ENCODE peak calls at places on chromosomes 6 and 20, in five cellular contexts. S, P, B, D and E are unnamed samples.
A peak's percentile ranks its signal among the peaks of the same experiment; 100 is the strongest.

GRCh38 chr20:43748274-43748673 is 21.5 kb upstream of the GTSF1L start:
- DNase-seq in S (no peak), P (no peak), B (peak; percentile 40), D (no peak), E (no peak)

GRCh38 chr6:168035661-168036616 is 38.5 kb downstream of the KIF25 start:
- DNase-seq in S (no peak), P (no peak), B (peak; percentile 85), D (no peak), E (no peak)

GRCh38 chr20:63957690-63958441 is 1.6 kb upstream of the UCKL1 start:
- DNase-seq in S (no peak), P (peak; percentile 52), B (peak; percentile 23), D (peak; percentile 38), E (no peak)

GRCh38 chr6:1117530-1118286 is 194.2 kb upstream of the FOXQ1 start:
- DNase-seq in S (no peak), P (no peak), B (no peak), D (no peak), E (no peak)

GRCh38 chr6:105851181-105851580 is 235.0 kb upstream of the PRDM1 start:
- DNase-seq in S (no peak), P (no peak), B (peak; percentile 51), D (no peak), E (no peak)

GRCh38 chr6:99612551-99613397 is 6.1 kb downstream of the PRDM13 start:
- DNase-seq in S (no peak), P (no peak), B (no peak), D (no peak), E (no peak)

GRCh38 chr6:169807699-169808607 is 56.5 kb downstream of the ERMARD start:
- DNase-seq in S (no peak), P (no peak), B (no peak), D (no peak), E (no peak)

GRCh38 chr20:35387334-35387733 is 24.4 kb downstream of the UQCC1 start:
- DNase-seq in S (no peak), P (no peak), B (peak; percentile 63), D (no peak), E (no peak)

GRCh38 chr6:13355969-13356368 is 27.6 kb upstream of the TBC1D7 start:
- DNase-seq in S (no peak), P (no peak), B (peak; percentile 14), D (no peak), E (no peak)

GRCh38 chr6:13116155-13116554 is 212.2 kb downstream of the TBC1D7 start:
- DNase-seq in S (no peak), P (no peak), B (no peak), D (no peak), E (no peak)

GRCh38 chr20:2401527-2401926 is 20.8 kb downstream of the TGM6 start:
- DNase-seq in S (no peak), P (no peak), B (no peak), D (no peak), E (no peak)

DNA sequence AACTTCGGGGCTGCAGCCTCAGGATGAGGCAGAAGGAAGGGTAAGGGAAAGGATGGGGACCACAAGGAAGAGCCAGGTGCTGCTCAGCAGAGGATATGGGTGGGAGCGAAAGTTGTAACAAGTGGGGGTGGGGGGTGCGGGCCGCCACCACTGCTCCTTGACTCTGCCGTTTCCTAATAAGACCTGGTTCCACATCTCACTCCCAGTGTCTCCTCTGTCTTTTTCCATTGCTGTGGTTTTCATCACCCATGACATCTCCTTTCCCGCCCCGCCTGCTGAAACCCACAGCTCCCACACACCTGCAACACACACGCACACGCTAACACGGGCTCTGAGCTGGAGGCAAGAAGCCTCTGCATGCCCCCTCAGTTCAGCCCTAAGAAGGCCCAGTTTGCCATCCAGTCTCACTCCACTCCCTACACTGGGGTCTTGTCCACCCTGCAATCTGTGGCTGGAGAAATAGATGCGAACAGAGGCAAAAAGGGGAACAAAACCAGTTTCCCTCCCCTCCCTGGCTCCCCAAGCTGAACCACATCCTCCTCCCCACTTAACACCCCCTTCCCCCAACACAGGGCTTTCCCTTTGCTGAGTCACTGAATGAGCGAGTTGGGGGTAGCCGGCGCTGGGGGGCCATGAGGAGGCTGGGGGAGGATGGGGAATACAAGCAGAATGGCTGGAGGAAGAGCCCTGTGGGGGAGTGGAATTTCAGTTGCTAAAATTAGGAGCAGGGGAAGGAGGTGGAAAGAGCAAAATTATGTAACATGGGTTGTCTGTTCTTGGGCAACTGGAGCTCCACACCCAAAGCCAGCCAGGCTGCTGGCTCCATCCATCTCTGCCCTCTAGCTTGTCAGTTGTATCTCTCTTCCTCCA is 11.5 kb downstream of the NFKBIL1 start:
- DNase-seq in S (no peak), P (peak; percentile 43), B (no peak), D (no peak), E (no peak)
- TF ChIP-seq POLR2A in S (no peak), P (no peak), B (no peak), D (no peak), E (no peak)

GRCh38 chr20:47334022-47334551 is 22.4 kb downstream of the ZMYND8 start:
- DNase-seq in S (no peak), P (peak; percentile 35), B (peak; percentile 96), D (no peak), E (peak; percentile 60)

GRCh38 chr20:47337413-47337812 is 19.1 kb downstream of the ZMYND8 start:
- DNase-seq in S (no peak), P (no peak), B (no peak), D (no peak), E (no peak)

GRCh38 chr20:47335251-47336012 is 21.1 kb downstream of the ZMYND8 start:
- DNase-seq in S (no peak), P (no peak), B (no peak), D (no peak), E (no peak)

GRCh38 chr20:47338131-47338628 is 18.3 kb downstream of the ZMYND8 start:
- DNase-seq in S (no peak), P (peak; percentile 45), B (no peak), D (peak; percentile 56), E (no peak)

DNA sequence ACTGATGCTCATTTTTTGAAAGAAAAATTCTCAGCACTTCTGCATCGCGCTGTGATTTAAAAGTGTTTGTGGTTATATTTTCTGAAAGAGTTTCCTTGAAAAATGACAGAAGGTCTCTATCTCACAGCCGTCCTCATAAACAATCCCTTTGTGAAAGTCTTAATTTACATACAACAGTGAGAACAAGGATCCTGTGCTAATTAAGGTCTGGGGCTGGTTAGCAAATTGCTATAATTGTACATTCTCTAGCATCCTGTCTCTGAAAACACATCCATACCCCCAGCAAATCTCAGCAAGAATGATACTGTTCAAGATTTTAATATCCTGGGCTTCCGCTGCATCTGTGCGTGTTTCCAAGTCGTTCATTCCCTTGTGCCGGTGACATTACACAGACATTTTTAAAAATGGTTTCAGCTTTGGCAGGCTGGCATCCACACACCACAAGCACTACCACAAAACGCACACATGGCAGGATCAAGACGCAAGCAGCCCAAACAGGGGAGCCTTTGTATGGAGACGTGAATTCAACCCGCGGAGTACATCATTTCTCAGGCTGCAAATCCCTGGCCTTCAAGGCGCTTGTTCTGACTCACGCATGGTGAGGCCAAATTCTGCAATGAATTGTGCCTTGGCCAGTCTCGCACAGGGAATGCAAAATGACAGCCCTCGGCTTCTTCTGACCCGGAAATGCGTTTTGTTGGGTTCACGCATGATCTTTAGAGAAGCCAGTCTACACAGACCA is 20.3 kb downstream of the ZMYND8 start:
- DNase-seq in S (no peak), P (peak; percentile 8), B (peak; percentile 87), D (peak; percentile 82), E (no peak)
- TF ChIP-seq POLR2A in S (no peak), P (no peak), B (no peak), D (no peak), E (no peak)

GRCh38 chr6:11607381-11607780 is 69.8 kb downstream of the TMEM170B start:
- DNase-seq in S (peak; percentile 32), P (no peak), B (peak; percentile 31), D (no peak), E (no peak)
- TF ChIP-seq POLR2A in S (no peak), P (no peak), B (no peak), D (no peak), E (no peak)

DNA sequence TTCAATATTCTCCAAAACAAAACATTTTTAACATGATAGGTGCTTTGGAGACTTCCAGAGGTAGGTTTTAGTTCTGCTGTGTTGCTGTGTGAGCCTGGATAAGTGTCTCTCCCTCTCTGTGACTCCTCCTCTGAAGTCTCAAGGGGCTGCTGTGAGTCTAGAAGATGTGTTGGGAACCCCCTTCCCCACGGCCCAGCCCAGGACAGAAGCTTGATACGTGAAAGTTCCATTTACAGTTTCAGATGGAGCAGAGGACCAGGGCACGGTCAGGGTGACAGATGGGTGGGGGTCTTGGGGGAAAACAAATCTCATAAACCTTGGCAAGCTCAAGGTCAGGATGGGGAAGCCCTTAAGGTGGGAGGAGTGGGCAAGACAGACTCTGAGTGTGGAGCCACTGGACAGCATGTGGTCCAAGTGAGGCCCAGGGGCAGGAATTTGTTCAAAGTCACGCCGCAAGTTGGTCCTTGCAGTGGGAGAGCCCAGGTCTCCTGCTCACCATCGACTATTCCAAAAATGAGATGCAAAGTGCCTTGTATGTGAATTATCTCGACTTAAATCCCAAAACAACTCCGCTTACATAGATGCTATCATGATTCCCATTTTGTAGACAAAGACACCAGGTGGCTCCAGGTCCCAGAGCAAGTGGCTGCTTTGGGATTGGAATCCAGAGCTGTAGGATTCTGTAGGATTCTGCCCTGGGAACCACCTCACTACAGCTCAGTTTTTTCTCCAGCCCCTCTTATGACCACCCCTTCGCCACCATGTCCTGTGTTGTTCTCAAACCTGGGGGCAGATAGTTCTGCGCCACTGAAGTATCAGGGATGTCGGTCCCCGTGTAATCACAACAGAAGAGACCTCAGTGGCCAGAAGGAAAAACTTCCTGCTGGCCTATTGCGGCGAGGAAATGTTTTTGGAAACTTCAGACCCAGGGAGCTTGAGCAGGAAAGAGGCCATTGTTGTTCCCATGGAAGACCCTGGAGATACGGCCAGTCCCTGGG is 1.9 kb downstream of the TGM2 start:
- DNase-seq in S (no peak), P (no peak), B (no peak), D (peak; percentile 3), E (no peak)
- TF ChIP-seq POLR2A in S (no peak), P (no peak), B (no peak), D (no peak), E (no peak)